ENCODE peak calls at places on chromosome 15, in nine cellular contexts. M is NCI-H446, P is psoas muscle, C is upper lobe of right lung, J is NCI-H1436 treated with DMSO at 0.1 percent for 48 hours, K is T-helper 1 cell, Y is amygdala, H is T47D, X is esophagus muscularis mucosa. L is an unnamed sample.

GRCh38 chr15:29821416-29822099 is 710 bp downstream of the TJP1 start:
- DNase-seq in P (peak), M (peak), J (no peak), Y (peak), C (peak), K (no peak), H (peak), X (no peak), L (peak)

GRCh38 chr15:53758412-53758811 is 1.1 kb downstream of the WDR72 start:
- DNase-seq in P (no peak), M (no peak), C (no peak), J (no peak), H (no peak), K (no peak), Y (no peak), X (no peak), L (no peak)

GRCh38 chr15:89486726-89487050 is 9.7 kb downstream of the RHCG start:
- DNase-seq in P (no peak), X (no peak), K (no peak), Y (no peak), M (no peak), H (peak), C (peak), J (no peak), L (no peak)

GRCh38 chr15:77001351-77001750 is 6.4 kb downstream of the PSTPIP1 start:
- DNase-seq in C (peak), P (no peak), J (no peak), Y (no peak), K (no peak), X (no peak), M (no peak), H (no peak), L (no peak)

GRCh38 chr15:85750807-85751730 is 43.7 kb downstream of the KLHL25 start:
- DNase-seq in J (no peak), P (no peak), H (no peak), X (no peak), K (no peak), C (no peak), M (no peak), Y (peak), L (no peak)

GRCh38 chr15:98654790-98655360 is 6.5 kb downstream of the IGF1R start:
- DNase-seq in J (no peak), M (no peak), Y (no peak), X (no peak), K (no peak), H (no peak), C (no peak), P (no peak), L (no peak)

GRCh38 chr15:61032600-61033286 is 196.4 kb downstream of the RORA start:
- DNase-seq in C (no peak), Y (no peak), H (no peak), X (no peak), P (no peak), K (no peak), M (no peak), J (no peak), L (no peak)

GRCh38 chr15:31389576-31389975 is 62.9 kb downstream of the KLF13 start:
- DNase-seq in P (no peak), J (no peak), H (no peak), X (peak), C (no peak), K (no peak), M (no peak), Y (no peak), L (no peak)

GRCh38 chr15:91916051-91916450 is 62.5 kb downstream of the SLCO3A1 start:
- DNase-seq in X (no peak), H (no peak), Y (no peak), C (no peak), M (no peak), K (no peak), P (no peak), J (no peak), L (no peak)

GRCh38 chr15:55267401-55268053 is 22.1 kb downstream of the RAB27A start:
- DNase-seq in H (no peak), X (no peak), P (peak), K (peak), J (no peak), M (no peak), C (peak), Y (no peak), L (no peak)

GRCh38 chr15:87609474-87609873 is 647.1 kb downstream of the NTRK3 start:
- DNase-seq in X (no peak), P (no peak), Y (no peak), K (no peak), H (no peak), J (no peak), C (no peak), M (peak), L (no peak)

GRCh38 chr15:47431501-47431900 is 285.8 kb upstream of the SEMA6D start:
- DNase-seq in M (no peak), H (no peak), J (no peak), X (no peak), Y (no peak), K (no peak), C (no peak), P (no peak), L (no peak)

GRCh38 chr15:31483053-31483923 is 156.7 kb downstream of the KLF13 start:
- DNase-seq in P (no peak), X (no peak), K (no peak), M (no peak), H (no peak), Y (no peak), C (peak), J (no peak), L (peak)

GRCh38 chr15:59140422-59141226 is 35.7 kb downstream of the CCNB2 start:
- DNase-seq in J (no peak), X (no peak), H (no peak), P (no peak), C (no peak), M (no peak), Y (peak), K (no peak), L (no peak)